ENCODE peak calls at places on chromosomes 3 and 15, in four cellular contexts. Y is RWPE1, S is A549, Q is HEK293T. P is an unnamed sample.

GRCh38 chr3:122064318-122064717 is 9.2 kb downstream of the CD86 start:
- DNase-seq in Y (no peak), S (no peak), Q (no peak), P (no peak)

GRCh38 chr3:139935866-139936817 is 1.2 kb downstream of the CLSTN2 start:
- DNase-seq in Y (peak; percentile 23), S (no peak), Q (peak; percentile 20), P (no peak)

GRCh38 chr3:40504636-40505430 is 1.0 kb upstream of the ZNF620 start:
- DNase-seq in Y (peak; percentile 63), S (no peak), Q (no peak), P (peak; percentile 80)

GRCh38 chr3:171101982-171102610 is 75.6 kb upstream of the SLC2A2 start:
- DNase-seq in Y (peak; percentile 45), S (no peak), Q (no peak), P (no peak)

GRCh38 chr15:83983634-83984458 is 251.7 kb upstream of the GOLGA6L4 start:
- DNase-seq in Y (no peak), S (no peak), Q (no peak), P (no peak)

GRCh38 chr3:34346656-34347055 is 548.2 kb downstream of the PDCD6IP start:
- DNase-seq in Y (no peak), S (no peak), Q (no peak), P (no peak)

GRCh38 chr15:88484781-88485246 is 17.3 kb downstream of the MRPS11 start:
- DNase-seq in Y (no peak), S (no peak), Q (no peak), P (no peak)

GRCh38 chr3:156702367-156702766 is 28.0 kb downstream of the TIPARP start:
- DNase-seq in Y (no peak), S (no peak), Q (no peak), P (no peak)

GRCh38 chr3:157127831-157128767 is 31.8 kb downstream of the CCNL1 start:
- DNase-seq in Y (peak; percentile 72), S (peak; percentile 50), Q (no peak), P (peak; percentile 80)

GRCh38 chr15:43081283-43081682 is 24.6 kb downstream of the UBR1 start:
- DNase-seq in Y (no peak), S (no peak), Q (no peak), P (no peak)

GRCh38 chr3:8579943-8580342 is 64.7 kb downstream of the SSUH2 start:
- DNase-seq in Y (no peak), S (no peak), Q (no peak), P (no peak)

GRCh38 chr15:40305281-40305680 is 2.5 kb downstream of the PLCB2 start:
- DNase-seq in Y (no peak), S (no peak), Q (no peak), P (no peak)

GRCh38 chr15:78565951-78566774 is 843 bp downstream of the CHRNA5 start:
- DNase-seq in Y (peak; percentile 49), S (peak; percentile 76), Q (peak; percentile 42), P (peak; percentile 62)

GRCh38 chr3:42369832-42370231 is 40.6 kb downstream of the LYZL4 start:
- DNase-seq in Y (no peak), S (no peak), Q (no peak), P (no peak)

GRCh38 chr3:111691293-111691909 is 96.3 kb upstream of the ZBED2 start:
- DNase-seq in Y (no peak), S (peak; percentile 40), Q (peak; percentile 45), P (no peak)

GRCh38 chr15:99928429-99928981 is 195.3 kb upstream of the LYSMD4 start:
- DNase-seq in Y (peak; percentile 65), S (peak; percentile 69), Q (peak; percentile 39), P (peak; percentile 81)

GRCh38 chr3:117278424-117279190 is 569.0 kb downstream of the TUSC7 start:
- DNase-seq in Y (peak; percentile 40), S (peak; percentile 88), Q (peak; percentile 24), P (peak; percentile 33)

GRCh38 chr3:172034786-172035685 is 4.3 kb upstream of the FNDC3B start:
- DNase-seq in Y (peak; percentile 20), S (no peak), Q (peak; percentile 51), P (peak; percentile 30)

GRCh38 chr15:99163271-99164062 is 58.6 kb downstream of the SYNM start:
- DNase-seq in Y (no peak), S (no peak), Q (no peak), P (no peak)

GRCh38 chr3:39178553-39178952 is 13.8 kb downstream of the XIRP1 start:
- DNase-seq in Y (no peak), S (no peak), Q (no peak), P (no peak)

GRCh38 chr3:35383719-35384555 is 255.4 kb upstream of the ARPP21 start:
- DNase-seq in Y (no peak), S (peak; percentile 13), Q (no peak), P (no peak)

GRCh38 chr3:11774296-11774877 is 72.3 kb downstream of the TAMM41 start:
- DNase-seq in Y (peak; percentile 21), S (peak; percentile 74), Q (peak; percentile 76), P (peak; percentile 19)

GRCh38 chr3:13308406-13308805 is 111.7 kb downstream of the NUP210 start:
- DNase-seq in Y (no peak), S (peak; percentile 80), Q (peak; percentile 73), P (peak; percentile 14)

GRCh38 chr3:47239929-47240328 is 42.7 kb downstream of the KIF9 start:
- DNase-seq in Y (no peak), S (no peak), Q (no peak), P (no peak)